ENCODE peak calls at places on chromosomes 1 and 21, in four cellular contexts. S is bronchial epithelial cell, C is mesothelial cell of epicardium, J is BE2C. I is an unnamed sample.

GRCh38 chr1:23422313-23422877 is 2.2 kb downstream of the TCEA3 start:
- DNase-seq in S (peak), C (no peak), J (peak), I (peak)

GRCh38 chr1:191696371-191696770 is 461.9 kb upstream of the RGS18 start:
- DNase-seq in S (no peak), C (no peak), J (no peak), I (no peak)

GRCh38 chr1:222941425-222941824 is 126.6 kb downstream of the DISP1 start:
- DNase-seq in S (no peak), C (no peak), J (no peak), I (no peak)

GRCh38 chr1:203362561-203363055 is 11.7 kb upstream of the FMOD start:
- DNase-seq in S (no peak), C (no peak), J (no peak), I (no peak)

GRCh38 chr1:8523641-8524206 is 205.8 kb downstream of the SLC45A1 start:
- DNase-seq in S (no peak), C (no peak), J (no peak), I (no peak)

GRCh38 chr1:1565340-1565739 is 9.3 kb downstream of the SSU72 start:
- DNase-seq in S (no peak), C (no peak), J (no peak), I (no peak)

GRCh38 chr21:29376556-29376955 is 77.8 kb downstream of the BACH1 start:
- DNase-seq in S (peak), C (no peak), J (peak), I (peak)

GRCh38 chr1:116915182-116915611 is 5.5 kb downstream of the PTGFRN start:
- DNase-seq in S (no peak), C (no peak), J (no peak), I (peak)

GRCh38 chr1:181127898-181128453 is 39.5 kb downstream of the IER5 start:
- DNase-seq in S (no peak), C (no peak), J (no peak), I (no peak)

GRCh38 chr1:25771246-25772114 is 28.5 kb upstream of the SELENON start:
- DNase-seq in S (no peak), C (no peak), J (peak), I (peak)

GRCh38 chr21:33491373-33492102 is at the start of gene DNAJC28:
- DNase-seq in S (peak), C (peak), J (peak), I (peak)

GRCh38 chr1:150151291-150152181 is 1.8 kb downstream of the PLEKHO1 start:
- DNase-seq in S (no peak), C (no peak), J (no peak), I (no peak)

GRCh38 chr1:21703318-21703963 is 34.3 kb upstream of the RAP1GAP start:
- DNase-seq in S (peak), C (no peak), J (no peak), I (no peak)

DNA sequence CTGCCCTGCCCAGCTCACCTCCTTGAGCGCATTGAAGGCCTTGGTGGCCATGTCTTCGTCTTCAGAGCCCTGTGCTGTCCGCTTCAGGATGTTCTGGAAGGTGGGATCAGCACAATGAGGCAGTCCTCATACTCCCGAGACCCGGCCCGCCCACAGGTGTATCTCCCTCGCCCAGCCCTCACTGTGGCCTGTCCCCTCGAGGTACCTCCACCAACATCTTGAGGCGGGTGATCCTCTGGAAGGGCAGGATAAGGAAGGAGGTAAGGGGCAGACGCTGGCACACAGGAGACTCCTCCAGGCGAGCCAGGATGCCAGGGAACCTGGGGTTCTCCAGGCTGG is 7.2 kb downstream of the ARHGEF19 start:
- DNase-seq in S (no peak), C (no peak), J (no peak), I (no peak)
- TF ChIP-seq CTCF in S (no peak), C (no peak), J (no peak), I (no peak)

DNA sequence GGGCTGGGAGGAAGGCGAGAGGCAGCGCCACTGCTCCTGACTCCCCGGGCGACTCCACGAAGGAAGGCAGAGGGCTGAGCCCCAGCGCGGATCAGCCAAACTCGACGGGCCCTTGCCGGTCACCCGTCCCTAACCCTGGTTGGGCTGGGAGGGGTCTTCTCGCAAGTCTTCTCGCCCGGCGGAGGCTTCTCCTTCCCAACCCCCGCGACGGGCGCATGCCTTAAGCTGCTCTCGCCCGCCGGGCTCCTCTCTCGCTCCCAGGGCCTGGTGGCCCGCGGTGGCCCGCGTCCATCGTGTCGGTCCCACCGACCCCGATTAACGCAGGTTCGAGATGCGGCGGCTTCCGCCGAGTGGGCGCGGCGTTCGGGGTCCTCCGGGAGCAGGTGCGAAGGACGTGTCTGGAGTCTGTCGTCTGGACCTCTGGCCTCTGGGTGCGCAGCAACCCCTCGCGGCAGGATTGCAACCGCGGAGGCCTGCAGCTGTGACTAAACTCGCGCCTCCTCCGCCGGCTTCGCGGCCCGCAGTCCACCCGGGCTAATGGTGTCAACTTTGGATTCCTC is 29.0 kb upstream of the PPM1J start:
- DNase-seq in S (peak), C (no peak), J (no peak), I (peak)
- TF ChIP-seq CTCF in S (peak), C (no peak), J (no peak), I (no peak)

GRCh38 chr1:18200136-18200717 is 92.6 kb downstream of the IGSF21 start:
- DNase-seq in S (no peak), C (no peak), J (no peak), I (no peak)

GRCh38 chr1:18200918-18201317 is 93.3 kb downstream of the IGSF21 start:
- DNase-seq in S (no peak), C (no peak), J (no peak), I (no peak)

GRCh38 chr1:18203645-18204044 is 96.0 kb downstream of the IGSF21 start:
- DNase-seq in S (no peak), C (no peak), J (no peak), I (no peak)

GRCh38 chr1:18201997-18202719 is 94.6 kb downstream of the IGSF21 start:
- DNase-seq in S (no peak), C (no peak), J (no peak), I (no peak)

GRCh38 chr1:18204568-18204967 is 97.0 kb downstream of the IGSF21 start:
- DNase-seq in S (no peak), C (no peak), J (no peak), I (no peak)
- TF ChIP-seq CTCF in S (no peak), C (no peak), J (no peak), I (no peak)

GRCh38 chr1:37666241-37666867 is 26.0 kb upstream of the CDCA8 start:
- DNase-seq in S (no peak), C (no peak), J (no peak), I (no peak)

GRCh38 chr1:37673920-37674319 is 18.4 kb upstream of the CDCA8 start:
- DNase-seq in S (no peak), C (no peak), J (no peak), I (no peak)

GRCh38 chr1:37670133-37670532 is 22.2 kb upstream of the CDCA8 start:
- DNase-seq in S (no peak), C (no peak), J (no peak), I (no peak)

GRCh38 chr1:37667023-37667769 is 25.1 kb upstream of the CDCA8 start:
- DNase-seq in S (no peak), C (no peak), J (peak), I (no peak)

GRCh38 chr1:37671261-37671660 is 21.1 kb upstream of the CDCA8 start:
- DNase-seq in S (no peak), C (no peak), J (no peak), I (no peak)
- TF ChIP-seq CTCF in S (no peak), C (no peak), J (no peak), I (no peak)

GRCh38 chr1:156119503-156120209 is 5.1 kb downstream of the LMNA start:
- DNase-seq in S (peak), C (no peak), J (peak), I (no peak)
- TF ChIP-seq CTCF in S (no peak), C (no peak), J (no peak), I (no peak)

GRCh38 chr1:227234998-227235405 is 83.3 kb downstream of the CDC42BPA start:
- DNase-seq in S (peak), C (no peak), J (peak), I (no peak)
- TF ChIP-seq CTCF in S (peak), C (peak), J (peak), I (peak)

DNA sequence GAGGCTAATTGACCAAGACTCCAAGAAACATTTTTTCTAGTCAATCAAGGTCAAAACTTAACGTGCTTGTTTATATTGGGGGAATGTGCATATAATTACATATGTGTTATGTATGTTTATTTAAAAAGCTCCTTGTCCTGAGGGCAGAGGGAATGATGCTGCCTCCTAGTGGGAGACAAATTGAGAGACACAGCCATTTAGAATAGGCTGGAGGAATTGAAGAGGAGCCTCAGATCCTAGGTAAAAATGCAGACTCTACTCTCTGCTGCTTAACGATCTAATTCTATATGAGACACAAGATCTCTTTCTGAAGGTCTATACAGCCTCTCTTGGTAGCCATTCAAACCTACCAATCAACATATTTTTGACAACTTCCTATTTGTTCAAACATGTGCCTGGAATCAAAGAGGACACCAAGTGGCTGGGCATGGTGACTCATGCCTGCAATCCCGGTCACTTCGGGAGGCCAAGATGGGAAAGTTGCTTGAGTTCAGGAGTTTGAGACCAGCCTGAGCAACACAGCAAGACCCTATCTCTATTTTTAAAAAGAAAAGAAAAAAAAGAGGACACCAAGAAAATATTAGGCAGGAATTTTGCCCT is 136.6 kb upstream of the ZNF648 start:
- DNase-seq in S (peak), C (no peak), J (no peak), I (no peak)
- TF ChIP-seq CTCF in S (peak), C (no peak), J (peak), I (peak)

GRCh38 chr1:105462308-105462707 is 1594.2 kb upstream of the PRMT6 start:
- DNase-seq in S (no peak), C (no peak), J (no peak), I (no peak)
- TF ChIP-seq CTCF in S (no peak), C (no peak), J (peak), I (no peak)

GRCh38 chr1:156225677-156226014 is 12.8 kb downstream of the PMF1 start:
- DNase-seq in S (no peak), C (no peak), J (no peak), I (no peak)
- TF ChIP-seq CTCF in S (no peak), C (peak), J (no peak), I (no peak)

GRCh38 chr1:98906361-98906760 is 98.3 kb downstream of the PLPPR5 start:
- DNase-seq in S (no peak), C (no peak), J (no peak), I (no peak)
- TF ChIP-seq CTCF in S (no peak), C (no peak), J (no peak), I (no peak)

I was measured in nephron progenitor cell.